ENCODE peak calls at places on chromosomes 16 and 17, in five cellular contexts. Y, R, C, F and E are unnamed samples.

GRCh38 chr16:11052080-11052808 is 107.9 kb downstream of the CLEC16A start:
- DNase-seq in Y (no peak), R (no peak), C (no peak), F (no peak), E (no peak)

GRCh38 chr17:78184868-78185267 is 2.0 kb downstream of the TK1 start:
- DNase-seq in Y (no peak), R (no peak), C (no peak), F (no peak), E (no peak)

GRCh38 chr17:82005701-82006348 is 16.9 kb downstream of the CENPX start:
- DNase-seq in Y (no peak), R (no peak), C (no peak), F (no peak), E (no peak)

GRCh38 chr17:79784353-79785016 is 6.5 kb downstream of the CBX2 start:
- DNase-seq in Y (no peak), R (no peak), C (no peak), F (no peak), E (no peak)

GRCh38 chr17:46978489-46979022 is 497 bp downstream of the RPRML start:
- DNase-seq in Y (no peak), R (no peak), C (no peak), F (peak; percentile 36), E (no peak)

GRCh38 chr17:55843785-55844184 is 92.9 kb downstream of the PCTP start:
- DNase-seq in Y (no peak), R (no peak), C (no peak), F (no peak), E (no peak)

GRCh38 chr17:36027776-36028175 is 10.0 kb upstream of the CCL23 start:
- DNase-seq in Y (no peak), R (no peak), C (no peak), F (no peak), E (no peak)

GRCh38 chr16:11494029-11494428 is 92.7 kb downstream of the LITAF start:
- DNase-seq in Y (no peak), R (no peak), C (no peak), F (no peak), E (no peak)

GRCh38 chr16:1729445-1729844 is 23.4 kb downstream of the MAPK8IP3 start:
- DNase-seq in Y (no peak), R (no peak), C (no peak), F (no peak), E (no peak)

GRCh38 chr16:69171325-69172095 is 15.5 kb upstream of the SNTB2 start:
- DNase-seq in Y (no peak), R (no peak), C (no peak), F (no peak), E (no peak)

GRCh38 chr17:73820686-73821448 is 176.6 kb upstream of the SDK2 start:
- DNase-seq in Y (no peak), R (no peak), C (no peak), F (no peak), E (no peak)
- TF ChIP-seq CTCF in Y (no peak), R (no peak), C (no peak), F (no peak), E (no peak)

DNA sequence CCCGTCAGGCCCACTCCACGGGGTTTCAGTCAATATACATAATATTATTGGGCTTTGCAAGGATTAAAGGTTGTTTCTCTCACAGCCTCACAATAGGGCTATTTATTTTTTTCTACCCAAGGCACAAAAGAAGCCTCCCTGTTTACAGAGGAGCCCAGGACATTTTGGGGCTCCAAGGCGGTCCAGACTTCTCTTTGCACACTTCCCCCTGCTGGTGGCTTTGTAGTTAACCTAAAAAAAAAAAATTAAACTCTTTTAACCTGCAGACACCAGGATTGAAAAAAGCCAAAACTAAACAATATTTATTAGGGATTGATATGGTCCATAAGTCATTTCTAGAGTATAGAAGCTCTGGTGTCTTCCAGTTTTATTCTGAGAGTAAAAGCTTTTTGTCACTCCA is 169.7 kb upstream of the ZFHX3 start:
- DNase-seq in Y (no peak), R (no peak), C (no peak), F (no peak), E (no peak)
- TF ChIP-seq CTCF in Y (no peak), R (no peak), C (no peak), F (peak; percentile 28), E (peak; percentile 19)

GRCh38 chr17:75521951-75522727 is 3.4 kb upstream of the LLGL2 start:
- DNase-seq in Y (no peak), R (no peak), C (no peak), F (no peak), E (no peak)
- TF ChIP-seq CTCF in Y (no peak), R (no peak), C (no peak), F (no peak), E (no peak)

GRCh38 chr16:52657924-52658323 is 111.0 kb upstream of the TOX3 start:
- DNase-seq in Y (no peak), R (no peak), C (no peak), F (no peak), E (no peak)
- TF ChIP-seq CTCF in Y (no peak), R (no peak), C (no peak), F (no peak), E (no peak)

DNA sequence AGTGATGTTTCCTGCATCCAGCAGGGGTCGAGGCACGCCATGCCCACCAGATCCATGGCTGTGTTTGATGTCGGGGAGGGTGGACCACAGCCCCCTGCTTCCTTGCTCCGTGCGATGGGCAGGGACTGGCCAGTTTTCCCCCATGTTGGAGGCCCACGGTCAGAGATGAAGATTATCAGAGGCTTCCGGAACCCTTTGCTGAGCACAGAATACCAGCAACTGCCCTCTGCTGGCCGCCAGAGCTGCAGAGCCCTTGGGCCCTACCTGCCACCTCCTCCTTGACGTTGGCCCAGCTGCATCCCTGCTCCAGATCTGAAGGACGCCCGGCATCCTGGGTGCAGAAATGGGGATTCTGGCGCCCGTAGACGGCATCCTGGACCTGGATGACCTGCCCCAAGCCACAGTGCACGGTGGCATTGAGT is 23.7 kb upstream of the BCO1 start:
- DNase-seq in Y (no peak), R (no peak), C (no peak), F (peak; percentile 59), E (no peak)
- TF ChIP-seq CTCF in Y (peak; percentile 17), R (peak; percentile 2), C (no peak), F (peak; percentile 66), E (peak; percentile 24)

DNA sequence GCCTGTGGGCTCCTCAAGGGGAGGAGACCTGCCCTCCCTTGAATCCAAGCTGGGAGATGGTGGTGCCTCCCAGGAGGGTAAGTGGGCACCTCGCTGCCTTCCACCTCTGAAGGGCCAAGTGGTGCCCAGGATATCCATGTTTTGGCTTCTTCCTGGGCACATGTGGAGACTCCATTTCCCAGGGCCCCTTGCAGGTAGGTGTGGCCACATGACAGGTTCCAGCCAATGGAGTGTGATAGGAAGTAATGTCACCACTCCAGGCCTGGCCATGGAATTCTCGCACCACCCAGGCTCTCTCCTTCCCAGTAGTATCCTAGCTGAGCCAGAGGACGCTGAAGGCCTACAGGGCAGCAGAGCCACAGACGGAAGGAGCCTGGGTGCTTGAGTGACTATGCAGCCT is 17.6 kb upstream of the PEMT start:
- DNase-seq in Y (peak; percentile 42), R (no peak), C (no peak), F (peak; percentile 51), E (no peak)
- TF ChIP-seq CTCF in Y (no peak), R (no peak), C (no peak), F (no peak), E (no peak)